ENCODE peak calls at places on chromosomes 3 and 15, in five cellular contexts. C is endodermal cell, I is A549, J is endothelial cell, H is GM12865. G is an unnamed sample.

GRCh38 chr3:131543714-131544113 is 40.9 kb upstream of the MRPL3 start:
- DNase-seq in C (no peak), I (peak; percentile 73), J (no peak), H (no peak), G (no peak)

GRCh38 chr3:13043656-13044055 is 29.6 kb downstream of the IQSEC1 start:
- DNase-seq in C (no peak), I (no peak), J (no peak), H (no peak), G (no peak)

GRCh38 chr3:122233109-122233952 is 49.9 kb downstream of the CASR start:
- DNase-seq in C (no peak), I (no peak), J (no peak), H (peak; percentile 87), G (no peak)

GRCh38 chr3:187290561-187290960 is 976 bp downstream of the MASP1 start:
- DNase-seq in C (no peak), I (no peak), J (no peak), H (no peak), G (no peak)

GRCh38 chr3:56157693-56158092 is 310.6 kb downstream of the ERC2 start:
- DNase-seq in C (peak; percentile 47), I (no peak), J (no peak), H (peak; percentile 3), G (no peak)

GRCh38 chr3:159775372-159775961 is 213.2 kb upstream of the IL12A start:
- DNase-seq in C (peak; percentile 87), I (no peak), J (no peak), H (no peak), G (peak; percentile 14)

GRCh38 chr15:92832992-92833438 is 67.1 kb upstream of the CHD2 start:
- DNase-seq in C (no peak), I (no peak), J (no peak), H (peak; percentile 63), G (no peak)

GRCh38 chr15:82093774-82094211 is 48.0 kb upstream of the MEX3B start:
- DNase-seq in C (no peak), I (peak; percentile 86), J (no peak), H (no peak), G (no peak)

GRCh38 chr3:59192473-59192872 is 142.6 kb upstream of the CFAP20DC start:
- DNase-seq in C (no peak), I (peak; percentile 1), J (no peak), H (no peak), G (no peak)

GRCh38 chr3:100402150-100402706 is 889 bp downstream of the LNP1 start:
- DNase-seq in C (no peak), I (peak; percentile 9), J (no peak), H (peak; percentile 35), G (no peak)

GRCh38 chr15:79004336-79004735 is 59.5 kb upstream of the CTSH start:
- DNase-seq in C (peak; percentile 75), I (peak; percentile 72), J (no peak), H (peak; percentile 88), G (no peak)

GRCh38 chr3:31077021-31077601 is 182.7 kb upstream of the GADL1 start:
- DNase-seq in C (no peak), I (peak; percentile 41), J (no peak), H (peak; percentile 7), G (no peak)

GRCh38 chr3:54274607-54275006 is 152.3 kb downstream of the CACNA2D3 start:
- DNase-seq in C (no peak), I (no peak), J (no peak), H (no peak), G (no peak)

GRCh38 chr3:24963762-24964625 is 464.1 kb upstream of the RARB start:
- DNase-seq in C (no peak), I (peak; percentile 39), J (peak; percentile 15), H (peak; percentile 13), G (no peak)

GRCh38 chr3:138975366-138975765 is 28.3 kb downstream of the FOXL2NB start:
- DNase-seq in C (no peak), I (no peak), J (no peak), H (no peak), G (no peak)

GRCh38 chr3:52040600-52040999 is 15.8 kb downstream of the DUSP7 start:
- DNase-seq in C (no peak), I (no peak), J (no peak), H (no peak), G (no peak)

GRCh38 chr3:184227481-184227935 is 1.9 kb upstream of the VWA5B2 start:
- DNase-seq in C (peak; percentile 86), I (peak; percentile 34), J (peak; percentile 57), H (peak; percentile 49), G (peak; percentile 41)

GRCh38 chr3:86934851-86935250 is 56.1 kb downstream of the VGLL3 start:
- DNase-seq in C (no peak), I (no peak), J (no peak), H (no peak), G (no peak)

GRCh38 chr3:106068386-106068785 is 199.6 kb upstream of the CBLB start:
- DNase-seq in C (no peak), I (no peak), J (no peak), H (no peak), G (no peak)

GRCh38 chr3:169764453-169765280 is at the start of gene TERC:
- DNase-seq in C (peak; percentile 95), I (peak; percentile 95), J (peak; percentile 79), H (peak; percentile 94), G (peak; percentile 51)

GRCh38 chr3:17302774-17303173 is 418.0 kb downstream of the PLCL2 start:
- DNase-seq in C (no peak), I (no peak), J (no peak), H (no peak), G (no peak)

GRCh38 chr15:99118801-99119546 is 14.1 kb downstream of the SYNM start:
- DNase-seq in C (no peak), I (no peak), J (no peak), H (no peak), G (no peak)

GRCh38 chr3:142999881-143000280 is 1.5 kb upstream of the U2SURP start:
- DNase-seq in C (no peak), I (no peak), J (no peak), H (no peak), G (no peak)

GRCh38 chr15:29128671-29129070 is 141.0 kb downstream of the NSMCE3 start:
- DNase-seq in C (no peak), I (no peak), J (no peak), H (no peak), G (no peak)

GRCh38 chr3:126100688-126101301 is 16.9 kb upstream of the SLC41A3 start:
- DNase-seq in C (no peak), I (no peak), J (no peak), H (peak; percentile 55), G (no peak)

GRCh38 chr15:57741089-57741488 is 34.6 kb downstream of the POLR2M start:
- DNase-seq in C (no peak), I (no peak), J (no peak), H (no peak), G (no peak)

GRCh38 chr15:57747206-57747605 is 40.7 kb downstream of the POLR2M start:
- DNase-seq in C (no peak), I (no peak), J (no peak), H (peak; percentile 9), G (no peak)

GRCh38 chr15:57746752-57747151 is 40.2 kb downstream of the POLR2M start:
- DNase-seq in C (no peak), I (no peak), J (no peak), H (no peak), G (no peak)

GRCh38 chr15:57740048-57740447 is 33.5 kb downstream of the POLR2M start:
- DNase-seq in C (no peak), I (no peak), J (no peak), H (no peak), G (no peak)

DNA sequence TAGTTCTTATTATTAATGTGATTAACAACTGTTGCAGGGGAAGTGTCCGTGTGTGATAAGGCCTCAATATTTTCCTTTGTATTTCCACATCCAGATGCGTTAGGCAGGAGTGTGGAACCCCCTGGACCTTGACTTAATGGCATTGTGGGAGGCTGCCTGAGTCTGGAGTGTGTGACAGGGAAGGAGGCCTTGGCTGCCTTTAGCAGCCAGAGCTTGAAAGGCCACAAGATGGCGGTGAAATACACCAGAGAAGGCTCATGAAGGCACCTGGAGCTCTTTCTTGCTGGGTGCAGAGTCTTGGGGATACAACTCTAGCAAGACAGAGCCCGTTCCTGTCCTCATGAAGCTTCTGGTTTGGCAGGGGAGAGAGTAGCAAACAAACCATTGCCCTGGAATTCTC is 36.9 kb downstream of the POLR2M start:
- DNase-seq in C (peak; percentile 59), I (peak; percentile 27), J (no peak), H (peak; percentile 20), G (no peak)
- TF ChIP-seq CTCF in C (peak; percentile 60), I (peak; percentile 16), J (no peak), H (no peak), G (no peak)

GRCh38 chr3:49720383-49721164 is 1.1 kb upstream of the AMIGO3 start:
- DNase-seq in C (peak; percentile 46), I (no peak), J (no peak), H (no peak), G (no peak)

GRCh38 chr3:49717539-49718418 is 1.7 kb downstream of the AMIGO3 start:
- DNase-seq in C (peak; percentile 53), I (no peak), J (no peak), H (no peak), G (no peak)

GRCh38 chr3:49721165-49721860 is 1.8 kb upstream of the AMIGO3 start:
- DNase-seq in C (no peak), I (no peak), J (no peak), H (no peak), G (no peak)

GRCh38 chr3:49718419-49719213 is 868 bp downstream of the AMIGO3 start:
- DNase-seq in C (peak; percentile 81), I (no peak), J (peak; percentile 35), H (no peak), G (peak; percentile 41)

DNA sequence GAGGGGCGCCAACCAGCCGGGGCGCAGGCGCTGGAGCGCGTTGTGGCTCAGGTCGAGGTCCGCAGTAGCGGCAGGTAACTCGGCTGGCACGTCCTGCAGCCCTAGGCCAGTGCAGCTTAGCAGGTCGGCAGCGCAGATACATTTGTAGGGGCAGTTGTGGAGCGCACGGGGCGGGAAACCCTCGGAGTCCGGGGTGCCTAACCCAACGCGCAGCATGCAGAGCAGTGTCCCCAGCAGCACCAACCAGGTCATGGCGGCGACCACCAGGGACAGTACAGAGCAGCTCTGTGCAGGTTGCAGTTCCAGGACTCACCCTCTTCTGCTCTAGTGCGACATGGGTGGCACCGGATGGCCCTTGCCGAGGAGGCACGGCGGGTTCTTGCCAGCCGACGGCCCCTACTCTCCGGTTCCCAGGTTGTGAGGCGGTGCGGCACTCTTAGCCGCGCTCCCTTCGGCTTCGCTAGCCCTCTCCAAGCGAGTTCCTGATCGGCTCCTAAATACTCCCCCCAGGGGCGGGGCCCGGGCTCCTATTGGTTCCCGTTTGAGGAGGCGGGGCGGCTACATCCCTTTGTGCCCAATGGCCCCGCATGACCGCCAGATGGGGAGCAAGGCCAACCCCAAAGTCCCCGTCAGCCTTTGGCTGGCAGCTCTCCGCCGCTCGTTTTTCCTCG is at the start of gene AMIGO3:
- DNase-seq in C (peak; percentile 98), I (peak; percentile 82), J (peak; percentile 91), H (peak; percentile 92), G (peak; percentile 94)
- TF ChIP-seq CTCF in C (peak; percentile 81), I (no peak), J (peak; percentile 59), H (peak; percentile 80), G (peak; percentile 71)

DNA sequence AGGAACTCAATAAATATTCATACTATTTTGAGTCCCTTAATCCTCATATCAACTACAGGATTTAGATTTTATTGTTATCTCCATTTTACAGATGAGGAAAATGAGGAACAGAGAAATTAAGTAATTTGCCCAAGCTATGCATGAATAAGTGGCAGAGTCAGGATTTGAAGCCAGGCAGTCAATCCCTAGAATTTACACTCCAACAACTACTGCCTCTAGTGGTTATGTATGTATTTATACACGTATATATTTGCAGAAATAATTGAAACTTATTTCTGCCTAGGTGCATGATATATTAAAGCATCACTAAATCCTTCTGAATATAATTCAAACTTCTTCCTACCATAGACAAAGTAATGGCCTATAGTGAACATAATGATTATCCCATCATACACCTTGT is 137.4 kb downstream of the SERPINI1 start:
- DNase-seq in C (no peak), I (no peak), J (no peak), H (no peak), G (no peak)
- TF ChIP-seq CTCF in C (peak; percentile 68), I (peak; percentile 7), J (peak; percentile 36), H (no peak), G (no peak)

GRCh38 chr3:109553573-109554371 is 216.4 kb upstream of the DPPA4 start:
- DNase-seq in C (no peak), I (no peak), J (no peak), H (no peak), G (no peak)
- TF ChIP-seq CTCF in C (peak; percentile 49), I (no peak), J (no peak), H (no peak), G (no peak)

G was measured in nephron progenitor cell.